ENCODE peak calls at places on chromosomes 2 and 18, in six cellular contexts. N is stimulated activated CD4-positive, alpha-beta T cell treated with anti-CD3 and anti-CD28 coated beads, Interleukin-12 subunit alpha, Interleukin-12 subunit beta, amount 100 ng/mL, for 48 hours; I is fibroblast of the aortic adventitia; O is pancreas; W is ELR; S is HEK293T. P is an unnamed sample.

GRCh38 chr2:42851186-42851585 is 58.8 kb upstream of the HAAO start:
- DNase-seq in S (no peak), W (no peak), I (no peak), O (no peak), N (no peak), P (no peak)

GRCh38 chr2:140775426-140775825 is 1355.4 kb downstream of the LRP1B start:
- DNase-seq in O (no peak), I (no peak), N (no peak), W (no peak), S (no peak), P (no peak)

GRCh38 chr2:42850016-42850805 is 57.8 kb upstream of the HAAO start:
- DNase-seq in W (no peak), S (no peak), N (no peak), I (no peak), O (no peak), P (no peak)

GRCh38 chr2:108534577-108535379 is 508 bp downstream of the LIMS1 start:
- DNase-seq in O (peak), W (peak), S (peak), N (peak), I (peak), P (peak)

GRCh38 chr2:27916293-27917015 is 25.9 kb downstream of the BABAM2 start:
- DNase-seq in N (no peak), W (no peak), I (no peak), S (no peak), O (no peak), P (no peak)

GRCh38 chr18:78751664-78752063 is 228.0 kb upstream of the SALL3 start:
- DNase-seq in W (no peak), O (no peak), N (no peak), I (no peak), S (no peak), P (no peak)

GRCh38 chr2:29563697-29564096 is 357.7 kb downstream of the ALK start:
- DNase-seq in S (no peak), I (no peak), W (no peak), O (no peak), N (no peak), P (no peak)

GRCh38 chr2:230829293-230829692 is 35.4 kb upstream of the ITM2C start:
- DNase-seq in S (no peak), N (no peak), I (no peak), O (no peak), W (no peak), P (no peak)

GRCh38 chr2:97732436-97733340 is 19.3 kb downstream of the ZAP70 start:
- DNase-seq in N (no peak), S (no peak), O (no peak), I (no peak), W (no peak), P (no peak)

GRCh38 chr2:11698009-11698922 is 28.3 kb upstream of the NTSR2 start:
- DNase-seq in N (no peak), I (peak), O (no peak), S (no peak), W (peak), P (peak)

GRCh38 chr18:67342159-67342558 is 174.4 kb downstream of the DSEL start:
- DNase-seq in I (no peak), O (no peak), N (no peak), S (no peak), W (no peak), P (no peak)

GRCh38 chr2:240922234-240922981 is 16.3 kb downstream of the CROCC2 start:
- DNase-seq in W (no peak), N (no peak), I (no peak), O (no peak), S (no peak), P (no peak)

GRCh38 chr18:47251289-47252120 is at the start of gene SKOR2:
- DNase-seq in I (no peak), N (no peak), O (no peak), W (peak), S (no peak), P (no peak)

GRCh38 chr18:58856881-58857280 is 7.8 kb upstream of the ZNF532 start:
- DNase-seq in I (peak), N (no peak), S (no peak), O (no peak), W (peak), P (peak)

GRCh38 chr2:239602290-239603282 is 201.8 kb upstream of the HDAC4 start:
- DNase-seq in N (no peak), W (no peak), S (no peak), I (no peak), O (no peak), P (no peak)

P was measured in GM23248.